ENCODE peak calls at places on chromosome 17, in four cellular contexts. G is tibial nerve, D is GM23248, S is stomach. W is an unnamed sample.

GRCh38 chr17:48639136-48639535 is 13.0 kb upstream of the HOXB9 start:
- DNase-seq in G (no peak), D (no peak), S (no peak), W (no peak)

GRCh38 chr17:1796800-1797199 is 32.9 kb downstream of the SMYD4 start:
- DNase-seq in G (no peak), D (no peak), S (no peak), W (no peak)

GRCh38 chr17:16122697-16123434 is 92.5 kb downstream of the NCOR1 start:
- DNase-seq in G (no peak), D (no peak), S (no peak), W (no peak)

GRCh38 chr17:76958974-76959373 is 90.8 kb downstream of the MGAT5B start:
- DNase-seq in G (no peak), D (no peak), S (no peak), W (no peak)

GRCh38 chr17:76633628-76634328 is 9.8 kb downstream of the ST6GALNAC1 start:
- DNase-seq in G (no peak), D (no peak), S (no peak), W (no peak)

GRCh38 chr17:78206298-78206697 is 7.8 kb upstream of the BIRC5 start:
- DNase-seq in G (no peak), D (no peak), S (no peak), W (no peak)

GRCh38 chr17:65730711-65731169 is 169.3 kb upstream of the AXIN2 start:
- DNase-seq in G (no peak), D (peak), S (no peak), W (peak)

GRCh38 chr17:40450175-40450574 is 6.9 kb downstream of the IGFBP4 start:
- DNase-seq in G (no peak), D (peak), S (peak), W (no peak)

GRCh38 chr17:79925242-79925957 is 86.2 kb upstream of the CBX4 start:
- DNase-seq in G (no peak), D (peak), S (peak), W (no peak)

GRCh38 chr17:69406906-69407305 is 7.6 kb upstream of the MAP2K6 start:
- DNase-seq in G (no peak), D (peak), S (no peak), W (no peak)

GRCh38 chr17:49252148-49252682 is 21.6 kb upstream of the PHOSPHO1 start:
- DNase-seq in G (no peak), D (peak), S (no peak), W (peak)

GRCh38 chr17:55728833-55729232 is 6.2 kb upstream of the TMEM100 start:
- DNase-seq in G (no peak), D (no peak), S (no peak), W (no peak)

GRCh38 chr17:70621593-70621992 is 452.3 kb downstream of the KCNJ2 start:
- DNase-seq in G (no peak), D (peak), S (no peak), W (no peak)

GRCh38 chr17:48587276-48588073 is 2.6 kb downstream of the HOXB3 start:
- DNase-seq in G (no peak), D (no peak), S (no peak), W (no peak)

GRCh38 chr17:74369221-74369620 is 1.9 kb downstream of the GPR142 start:
- DNase-seq in G (peak), D (no peak), S (peak), W (no peak)

GRCh38 chr17:83042522-83043158 is 36.8 kb upstream of the METRNL start:
- DNase-seq in G (no peak), D (no peak), S (no peak), W (no peak)

GRCh38 chr17:45688820-45689219 is 95.3 kb upstream of the CRHR1 start:
- DNase-seq in G (no peak), D (no peak), S (no peak), W (no peak)

GRCh38 chr17:66494023-66494803 is 191.8 kb downstream of the PRKCA start:
- DNase-seq in G (no peak), D (peak), S (no peak), W (peak)

GRCh38 chr17:82647593-82648164 is 565 bp downstream of the WDR45B start:
- DNase-seq in G (no peak), D (peak), S (peak), W (no peak)

GRCh38 chr17:1627987-1628855 is at the start of gene SLC43A2:
- DNase-seq in G (peak), D (peak), S (peak), W (peak)

GRCh38 chr17:36144014-36144413 is 32.4 kb downstream of the TBC1D3B start:
- DNase-seq in G (no peak), D (no peak), S (no peak), W (no peak)

GRCh38 chr17:81404557-81405165 is 9.4 kb downstream of the BAHCC1 start:
- DNase-seq in G (no peak), D (no peak), S (no peak), W (no peak)

GRCh38 chr17:80861360-80861861 is 130.2 kb upstream of the CHMP6 start:
- DNase-seq in G (no peak), D (no peak), S (no peak), W (no peak)

GRCh38 chr17:33292981-33293867 is at the start of gene ASIC2:
- DNase-seq in G (no peak), D (peak), S (no peak), W (peak)

GRCh38 chr17:48625502-48626201 is 506 bp downstream of the HOXB9 start:
- DNase-seq in G (no peak), D (peak), S (peak), W (no peak)

GRCh38 chr17:21043296-21044232 is 753 bp upstream of the USP22 start:
- DNase-seq in G (peak), D (peak), S (peak), W (peak)

GRCh38 chr17:949623-950338 is 29.8 kb downstream of the NXN start:
- DNase-seq in G (no peak), D (no peak), S (no peak), W (peak)

GRCh38 chr17:410674-411401 is 58.2 kb upstream of the RPH3AL start:
- DNase-seq in G (no peak), D (peak), S (no peak), W (peak)

DNA sequence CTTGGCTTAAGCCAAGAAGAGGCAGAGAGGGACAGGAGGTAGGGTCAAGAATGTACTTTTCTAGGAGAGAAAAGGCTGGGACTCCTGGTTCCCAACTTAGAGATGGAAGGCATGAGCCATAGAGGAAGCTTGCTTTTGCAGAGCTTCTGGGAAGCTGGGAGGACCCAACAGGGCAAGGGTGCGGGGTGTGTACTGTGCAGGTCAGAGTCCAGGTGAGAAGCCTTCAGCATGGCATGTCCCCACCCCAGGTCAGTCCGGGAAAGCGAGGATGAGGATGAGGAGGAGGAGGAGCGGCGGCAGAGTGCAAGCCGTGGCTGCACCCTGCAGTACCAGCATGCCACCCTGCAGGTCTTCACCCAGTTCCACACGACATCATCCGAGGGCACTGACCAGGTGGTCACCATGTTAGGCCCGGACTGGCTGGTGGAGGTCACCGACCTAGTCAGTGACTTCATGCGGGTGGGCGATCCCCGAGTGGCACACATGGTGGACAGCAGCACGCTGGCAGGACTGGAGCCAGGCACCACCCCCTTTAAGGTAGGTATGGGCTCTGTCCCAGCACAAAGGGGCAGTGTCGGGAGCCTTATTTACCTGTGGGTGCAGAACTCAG is 55.3 kb downstream of the TMEM132E start:
- DNase-seq in G (no peak), D (no peak), S (no peak), W (no peak)
- H3K4me3 ChIP-seq in G (no peak), D (no peak), S (no peak), W (no peak)

GRCh38 chr17:9004132-9004960 is 17.0 kb upstream of the NTN1 start:
- DNase-seq in G (no peak), D (no peak), S (no peak), W (no peak)
- H3K4me3 ChIP-seq in G (no peak), D (no peak), S (peak), W (no peak)

GRCh38 chr17:39209317-39210092 is 9.4 kb downstream of the RPL19 start:
- DNase-seq in G (peak), D (peak), S (peak), W (peak)
- H3K4me3 ChIP-seq in G (peak), D (peak), S (peak), W (peak)

DNA sequence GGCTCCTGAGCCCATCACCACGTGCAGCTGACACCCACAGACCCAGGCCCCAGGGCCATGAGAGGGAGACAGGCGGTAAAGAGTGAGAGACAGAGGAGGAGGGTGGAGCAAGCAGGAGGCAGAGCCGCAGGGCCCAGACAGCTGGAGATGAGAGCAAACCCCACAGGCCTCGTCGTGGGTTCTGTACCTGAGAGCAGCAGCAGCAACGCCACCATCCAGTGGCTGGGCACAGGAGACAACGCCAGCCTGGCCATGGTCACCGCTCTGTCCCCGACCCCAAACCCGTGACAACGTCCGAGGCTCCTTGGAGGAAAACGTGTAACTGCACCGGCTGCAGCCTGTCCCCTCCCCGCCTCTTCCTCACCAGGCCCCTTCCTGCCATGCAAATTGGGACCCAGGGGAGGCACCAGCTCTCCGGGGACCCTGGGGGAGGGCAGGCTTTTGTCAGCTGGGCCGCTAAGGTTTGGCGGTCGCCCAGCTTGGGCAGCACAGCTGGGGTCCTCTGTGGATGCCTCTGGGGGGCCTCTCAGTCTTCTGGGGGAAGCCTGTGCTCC is at the start of gene CD79B:
- DNase-seq in G (no peak), D (no peak), S (no peak), W (no peak)
- H3K4me3 ChIP-seq in G (no peak), D (no peak), S (peak), W (no peak)

GRCh38 chr17:27560668-27561067 is 70.3 kb upstream of the LGALS9 start:
- DNase-seq in G (no peak), D (no peak), S (peak), W (no peak)

GRCh38 chr17:27558341-27558740 is 72.6 kb upstream of the LGALS9 start:
- DNase-seq in G (no peak), D (no peak), S (no peak), W (no peak)

GRCh38 chr17:27559506-27559931 is 71.5 kb upstream of the LGALS9 start:
- DNase-seq in G (no peak), D (peak), S (no peak), W (peak)

GRCh38 chr17:27558842-27559505 is 72.0 kb upstream of the LGALS9 start:
- DNase-seq in G (no peak), D (no peak), S (no peak), W (no peak)

DNA sequence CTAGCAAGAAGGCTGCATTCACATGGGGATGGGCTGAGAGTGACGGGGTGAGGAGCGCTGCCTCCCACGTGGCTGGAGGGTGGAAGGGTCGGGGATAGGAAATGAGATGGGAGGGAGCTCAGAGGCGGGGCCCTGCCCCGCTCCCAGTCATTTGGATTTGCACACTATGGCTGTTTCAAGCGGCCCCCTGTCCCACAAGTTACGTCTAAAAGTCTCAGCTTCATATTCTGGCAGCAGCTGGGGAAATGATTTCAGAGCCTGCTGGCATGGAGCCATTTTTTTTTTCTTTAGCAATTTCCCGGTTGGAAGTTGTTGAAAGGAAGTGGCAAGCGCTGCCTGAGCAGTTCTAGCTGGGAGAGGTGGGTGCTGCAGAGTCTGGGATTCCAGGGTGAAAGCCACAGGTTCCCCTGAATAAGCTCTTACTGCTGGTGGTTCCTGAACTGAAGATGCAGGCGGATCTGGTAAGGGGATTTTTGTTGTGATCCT is 70.9 kb upstream of the LGALS9 start:
- DNase-seq in G (peak), D (peak), S (peak), W (peak)
- H3K4me3 ChIP-seq in G (peak), D (peak), S (peak), W (no peak)

DNA sequence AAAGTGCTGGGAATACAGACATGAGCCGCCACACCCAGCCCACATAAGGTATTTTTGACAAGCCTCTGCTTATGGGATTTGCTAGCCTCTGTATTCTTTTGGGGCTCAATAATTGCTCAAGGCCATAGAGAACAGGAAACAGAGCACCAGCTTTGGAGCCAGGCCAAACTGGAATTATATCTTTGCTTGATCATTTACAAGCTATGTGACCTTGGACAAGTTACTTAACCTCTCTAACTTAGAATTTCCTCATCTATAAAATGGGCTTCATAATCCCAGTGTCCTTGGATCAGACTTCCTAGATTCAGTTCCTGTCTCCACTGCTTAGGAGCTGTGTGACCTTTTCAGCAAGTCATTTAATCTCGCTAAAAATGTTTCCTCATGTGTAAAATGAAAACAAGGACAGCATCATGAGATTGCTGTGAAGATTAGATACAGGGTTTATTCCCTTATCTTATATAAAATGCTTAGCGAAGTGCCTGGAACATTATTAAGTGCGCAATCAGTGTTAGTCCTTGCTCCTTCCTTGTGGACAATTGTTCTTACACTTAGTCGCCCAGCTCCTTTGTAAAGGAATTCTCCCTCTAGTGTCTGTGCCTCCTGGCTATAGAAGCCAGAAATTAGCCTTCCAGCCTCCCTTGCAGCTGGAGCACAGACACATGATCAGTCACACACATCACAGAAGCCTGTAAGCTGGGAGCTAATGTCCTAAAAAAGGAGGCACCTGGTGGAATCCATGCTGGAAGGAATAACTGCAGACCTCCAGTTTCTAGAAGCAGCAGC is 16.6 kb downstream of the KRT9 start:
- DNase-seq in G (no peak), D (no peak), S (no peak), W (no peak)
- H3K4me3 ChIP-seq in G (no peak), D (no peak), S (no peak), W (no peak)

GRCh38 chr17:4318186-4318585 is 48.3 kb downstream of the UBE2G1 start:
- DNase-seq in G (no peak), D (no peak), S (no peak), W (no peak)
- H3K4me3 ChIP-seq in G (no peak), D (no peak), S (no peak), W (no peak)

GRCh38 chr17:12831839-12832238 is 42.5 kb downstream of the ARHGAP44 start:
- DNase-seq in G (no peak), D (no peak), S (no peak), W (no peak)
- H3K4me3 ChIP-seq in G (no peak), D (no peak), S (no peak), W (no peak)

DNA sequence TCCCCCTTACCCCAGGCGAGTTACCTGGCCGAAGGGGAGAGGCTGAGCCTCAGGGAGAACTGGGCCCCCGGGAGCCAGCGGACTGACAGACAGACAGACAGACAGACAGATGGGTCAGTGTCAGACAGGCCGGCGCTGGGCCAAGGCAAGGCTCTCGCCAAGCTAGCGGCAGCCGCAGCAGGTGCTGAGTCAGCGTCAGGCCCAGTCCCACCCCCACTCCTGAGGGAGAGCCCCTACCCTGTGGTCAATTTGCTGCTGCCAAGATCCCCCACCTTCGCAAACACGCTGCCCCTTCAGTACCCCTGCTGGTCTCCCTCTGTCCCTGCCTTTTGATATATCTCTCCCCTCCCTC is 1.5 kb downstream of the FGF11 start:
- DNase-seq in G (no peak), D (peak), S (no peak), W (no peak)
- H3K4me3 ChIP-seq in G (no peak), D (no peak), S (no peak), W (no peak)